ENCODE peak calls at places on chromosomes 6 and 20, in five cellular contexts. Y, R, H, P and N are unnamed samples.

GRCh38 chr6:150466196-150466595 is 97.4 kb downstream of the IYD start:
- DNase-seq in Y (no peak), R (no peak), H (no peak), P (no peak), N (no peak)

GRCh38 chr6:43702522-43703440 is 15.2 kb upstream of the MRPS18A start:
- DNase-seq in Y (no peak), R (no peak), H (no peak), P (no peak), N (no peak)

GRCh38 chr20:63706852-63707557 is 771 bp downstream of the ARFRP1 start:
- DNase-seq in Y (peak; percentile 78), R (peak; percentile 38), H (peak; percentile 67), P (peak; percentile 45), N (peak; percentile 65)

GRCh38 chr20:34538671-34539123 is 19.8 kb upstream of the MAP1LC3A start:
- DNase-seq in Y (peak; percentile 76), R (peak; percentile 33), H (peak; percentile 30), P (peak; percentile 39), N (no peak)

GRCh38 chr6:33885121-33886057 is 81.6 kb upstream of the MLN start:
- DNase-seq in Y (no peak), R (no peak), H (no peak), P (no peak), N (no peak)

GRCh38 chr20:3710027-3710426 is 2.4 kb downstream of the SIGLEC1 start:
- DNase-seq in Y (no peak), R (no peak), H (no peak), P (no peak), N (no peak)

GRCh38 chr6:2793491-2794151 is 28.4 kb downstream of the WRNIP1 start:
- DNase-seq in Y (no peak), R (no peak), H (peak; percentile 30), P (no peak), N (no peak)

GRCh38 chr20:38676576-38676975 is 47.7 kb upstream of the SLC32A1 start:
- DNase-seq in Y (no peak), R (no peak), H (no peak), P (no peak), N (no peak)

GRCh38 chr20:60600036-60600435 is 641.8 kb downstream of the CDH26 start:
- DNase-seq in Y (no peak), R (no peak), H (no peak), P (no peak), N (no peak)

GRCh38 chr6:47446974-47447373 is 30.6 kb upstream of the CD2AP start:
- DNase-seq in Y (no peak), R (no peak), H (peak; percentile 7), P (no peak), N (peak; percentile 28)

GRCh38 chr6:38846361-38846760 is 131.2 kb downstream of the DNAH8 start:
- DNase-seq in Y (no peak), R (no peak), H (no peak), P (no peak), N (no peak)

GRCh38 chr6:143962644-143962929 is 45.5 kb downstream of the PLAGL1 start:
- DNase-seq in Y (no peak), R (no peak), H (no peak), P (no peak), N (no peak)

GRCh38 chr20:237479-237878 is 10.4 kb downstream of the DEFB129 start:
- DNase-seq in Y (peak; percentile 27), R (no peak), H (no peak), P (no peak), N (no peak)

GRCh38 chr20:37711001-37711400 is 17.2 kb downstream of the CTNNBL1 start:
- DNase-seq in Y (no peak), R (no peak), H (no peak), P (no peak), N (no peak)

GRCh38 chr6:109690373-109690739 is 646 bp downstream of the AK9 start:
- DNase-seq in Y (peak; percentile 74), R (peak; percentile 52), H (peak; percentile 45), P (peak; percentile 41), N (peak; percentile 19)

GRCh38 chr6:28531479-28532128 is 5.9 kb downstream of the GPX5 start:
- DNase-seq in Y (no peak), R (no peak), H (no peak), P (no peak), N (no peak)

GRCh38 chr6:28673800-28674671 is 148.4 kb downstream of the GPX5 start:
- DNase-seq in Y (peak; percentile 65), R (no peak), H (no peak), P (no peak), N (no peak)

GRCh38 chr6:89313006-89313405 is 2.1 kb downstream of the GABRR2 start:
- DNase-seq in Y (no peak), R (no peak), H (no peak), P (no peak), N (no peak)

GRCh38 chr6:123803456-123803861 is 206 bp upstream of the NKAIN2 start:
- DNase-seq in Y (no peak), R (no peak), H (no peak), P (no peak), N (no peak)

GRCh38 chr6:87832025-87832825 is 130.2 kb upstream of the AKIRIN2 start:
- DNase-seq in Y (peak; percentile 49), R (no peak), H (peak; percentile 27), P (no peak), N (peak; percentile 10)

GRCh38 chr6:4942673-4943009 is 61.2 kb downstream of the RPP40 start:
- DNase-seq in Y (no peak), R (no peak), H (no peak), P (no peak), N (no peak)

GRCh38 chr6:446418-447366 is 55.1 kb downstream of the IRF4 start:
- DNase-seq in Y (no peak), R (peak; percentile 57), H (peak; percentile 68), P (peak; percentile 57), N (peak; percentile 77)

GRCh38 chr20:58701431-58702160 is 9.0 kb downstream of the NPEPL1 start:
- DNase-seq in Y (no peak), R (no peak), H (no peak), P (no peak), N (no peak)

GRCh38 chr6:119312441-119312840 is 37.1 kb downstream of the MAN1A1 start:
- DNase-seq in Y (no peak), R (no peak), H (no peak), P (no peak), N (no peak)

GRCh38 chr20:41142241-41142640 is 4.9 kb downstream of the PLCG1 start:
- DNase-seq in Y (no peak), R (no peak), H (no peak), P (no peak), N (peak; percentile 44)

GRCh38 chr6:43076093-43076927 is at the start of gene PTK7:
- DNase-seq in Y (peak; percentile 54), R (no peak), H (no peak), P (no peak), N (peak; percentile 64)

GRCh38 chr6:20038805-20039204 is 173.5 kb downstream of the MBOAT1 start:
- DNase-seq in Y (no peak), R (no peak), H (no peak), P (no peak), N (no peak)

GRCh38 chr6:71351190-71351589 is 62.6 kb downstream of the OGFRL1 start:
- DNase-seq in Y (no peak), R (no peak), H (no peak), P (no peak), N (no peak)

GRCh38 chr6:3742076-3742425 is 9.5 kb downstream of the PXDC1 start:
- DNase-seq in Y (no peak), R (no peak), H (no peak), P (no peak), N (no peak)

GRCh38 chr6:89999154-89999553 is 104.9 kb downstream of the GJA10 start:
- DNase-seq in Y (no peak), R (no peak), H (no peak), P (peak; percentile 3), N (no peak)

GRCh38 chr6:33840064-33840926 is 36.5 kb upstream of the MLN start:
- DNase-seq in Y (peak; percentile 70), R (no peak), H (no peak), P (no peak), N (peak; percentile 75)